ENCODE peak calls at places on chromosomes 16 and 17, in six cellular contexts. J is GM23338, V is OCI-LY7, Y is pancreas, W is epithelial cell of proximal tubule, F is right atrium auricular region. O is an unnamed sample.

GRCh38 chr16:84088695-84089395 is 27.9 kb downstream of the MBTPS1 start:
- DNase-seq in J (no peak), V (peak; percentile 76), Y (no peak), W (no peak), F (no peak), O (peak; percentile 37)

GRCh38 chr17:53472586-53472985 is 350.1 kb upstream of the KIF2B start:
- DNase-seq in J (no peak), V (no peak), Y (no peak), W (peak; percentile 32), F (no peak), O (no peak)

GRCh38 chr17:67007266-67007665 is 37.1 kb upstream of the CACNG1 start:
- DNase-seq in J (no peak), V (no peak), Y (no peak), W (no peak), F (no peak), O (no peak)

GRCh38 chr16:49489686-49490320 is 116.2 kb downstream of the C16orf78 start:
- DNase-seq in J (no peak), V (peak; percentile 20), Y (no peak), W (no peak), F (no peak), O (no peak)

GRCh38 chr17:4986403-4986802 is 1.1 kb downstream of the CAMTA2 start:
- DNase-seq in J (peak; percentile 18), V (no peak), Y (no peak), W (no peak), F (no peak), O (no peak)

GRCh38 chr17:56881685-56882295 is 32.1 kb downstream of the TRIM25 start:
- DNase-seq in J (no peak), V (no peak), Y (no peak), W (no peak), F (no peak), O (no peak)

GRCh38 chr16:50838885-50839284 is 97.0 kb downstream of the CYLD start:
- DNase-seq in J (no peak), V (no peak), Y (no peak), W (no peak), F (peak; percentile 26), O (no peak)

GRCh38 chr17:75758131-75758905 is 6.7 kb downstream of the GALK1 start:
- DNase-seq in J (peak; percentile 64), V (no peak), Y (no peak), W (no peak), F (no peak), O (no peak)

GRCh38 chr17:46811978-46812583 is 6.4 kb downstream of the WNT3 start:
- DNase-seq in J (no peak), V (no peak), Y (no peak), W (no peak), F (no peak), O (no peak)

GRCh38 chr16:75632857-75633256 is 9.8 kb upstream of the ADAT1 start:
- DNase-seq in J (no peak), V (no peak), Y (no peak), W (no peak), F (no peak), O (no peak)

GRCh38 chr17:4534928-4535666 is 20.1 kb downstream of the MYBBP1A start:
- DNase-seq in J (peak; percentile 43), V (no peak), Y (no peak), W (no peak), F (no peak), O (no peak)

GRCh38 chr16:81283044-81283443 is 31.7 kb upstream of the GAN start:
- DNase-seq in J (no peak), V (no peak), Y (no peak), W (no peak), F (no peak), O (no peak)

GRCh38 chr17:76410328-76410965 is 26.0 kb downstream of the SPHK1 start:
- DNase-seq in J (no peak), V (no peak), Y (no peak), W (no peak), F (no peak), O (no peak)

GRCh38 chr17:17745476-17746455 is 64.5 kb downstream of the RAI1 start:
- DNase-seq in J (no peak), V (no peak), Y (no peak), W (no peak), F (no peak), O (no peak)

GRCh38 chr16:50534958-50535357 is 13.2 kb upstream of the NKD1 start:
- DNase-seq in J (no peak), V (no peak), Y (no peak), W (no peak), F (no peak), O (no peak)

GRCh38 chr16:588639-588888 is 1.3 kb upstream of the RAB40C start:
- DNase-seq in J (peak; percentile 78), V (peak; percentile 70), Y (peak; percentile 63), W (no peak), F (peak; percentile 63), O (peak; percentile 45)

GRCh38 chr16:588889-589657 is 793 bp upstream of the RAB40C start:
- DNase-seq in J (peak; percentile 96), V (peak; percentile 96), Y (peak; percentile 98), W (peak; percentile 52), F (peak; percentile 98), O (peak; percentile 98)

GRCh38 chr16:585351-585750 is 4.5 kb upstream of the RAB40C start:
- DNase-seq in J (peak; percentile 64), V (peak; percentile 45), Y (peak; percentile 73), W (no peak), F (no peak), O (peak; percentile 23)

GRCh38 chr16:586047-586644 is 3.7 kb upstream of the RAB40C start:
- DNase-seq in J (no peak), V (no peak), Y (no peak), W (no peak), F (no peak), O (no peak)

GRCh38 chr16:586645-587590 is 2.9 kb upstream of the RAB40C start:
- DNase-seq in J (no peak), V (no peak), Y (peak; percentile 61), W (no peak), F (no peak), O (peak; percentile 57)
- TF ChIP-seq CTCF in J (no peak), V (no peak), Y (no peak), W (no peak), F (no peak), O (no peak)

DNA sequence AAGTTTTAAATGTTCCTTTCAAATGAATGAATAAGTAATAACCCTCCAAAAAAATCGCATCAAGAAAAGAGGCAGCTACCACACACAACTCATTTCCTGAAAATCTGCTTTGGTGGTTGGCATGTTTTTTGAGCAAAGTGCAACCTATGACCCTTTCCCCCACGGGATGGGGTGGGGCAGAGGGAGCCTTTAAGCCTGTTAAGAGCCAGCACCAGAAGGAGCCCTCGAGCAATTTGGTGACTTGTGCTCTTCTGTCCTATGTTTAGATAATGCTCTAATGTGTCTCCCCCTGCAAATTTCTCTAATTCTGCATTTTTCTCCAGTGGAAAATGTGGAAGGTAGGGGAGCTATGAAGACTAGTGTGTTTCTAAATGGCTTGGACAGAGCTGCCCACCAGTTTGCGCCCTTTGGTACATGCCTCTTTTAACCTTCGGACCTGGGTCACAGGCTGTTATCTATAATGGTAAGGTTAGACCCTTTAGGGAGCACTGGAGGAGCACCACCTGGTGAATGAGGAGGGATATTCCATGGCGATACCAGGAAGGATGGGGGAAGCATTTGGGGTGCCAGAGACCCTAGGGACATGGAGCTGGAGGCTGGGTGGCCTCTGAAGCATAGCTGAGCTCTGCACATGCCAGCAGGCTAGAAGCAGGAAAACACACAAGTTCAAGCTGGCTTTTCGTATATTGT is 1.6 kb downstream of the PYCARD start:
- DNase-seq in J (no peak), V (peak; percentile 49), Y (no peak), W (no peak), F (no peak), O (no peak)
- TF ChIP-seq CTCF in J (no peak), V (peak; percentile 51), Y (no peak), W (no peak), F (no peak), O (no peak)

GRCh38 chr16:47143329-47143676 is 442 bp downstream of the NETO2 start:
- DNase-seq in J (peak; percentile 82), V (peak; percentile 53), Y (peak; percentile 61), W (no peak), F (no peak), O (peak; percentile 59)

GRCh38 chr16:47142469-47143328 is 1.0 kb downstream of the NETO2 start:
- DNase-seq in J (peak; percentile 28), V (peak; percentile 5), Y (peak; percentile 20), W (peak; percentile 16), F (no peak), O (peak; percentile 11)

GRCh38 chr16:47141773-47142468 is 1.8 kb downstream of the NETO2 start:
- DNase-seq in J (peak; percentile 97), V (peak; percentile 88), Y (peak; percentile 83), W (peak; percentile 47), F (peak; percentile 84), O (peak; percentile 80)

GRCh38 chr16:47144559-47144877 is 773 bp upstream of the NETO2 start:
- DNase-seq in J (no peak), V (no peak), Y (no peak), W (no peak), F (no peak), O (no peak)

DNA sequence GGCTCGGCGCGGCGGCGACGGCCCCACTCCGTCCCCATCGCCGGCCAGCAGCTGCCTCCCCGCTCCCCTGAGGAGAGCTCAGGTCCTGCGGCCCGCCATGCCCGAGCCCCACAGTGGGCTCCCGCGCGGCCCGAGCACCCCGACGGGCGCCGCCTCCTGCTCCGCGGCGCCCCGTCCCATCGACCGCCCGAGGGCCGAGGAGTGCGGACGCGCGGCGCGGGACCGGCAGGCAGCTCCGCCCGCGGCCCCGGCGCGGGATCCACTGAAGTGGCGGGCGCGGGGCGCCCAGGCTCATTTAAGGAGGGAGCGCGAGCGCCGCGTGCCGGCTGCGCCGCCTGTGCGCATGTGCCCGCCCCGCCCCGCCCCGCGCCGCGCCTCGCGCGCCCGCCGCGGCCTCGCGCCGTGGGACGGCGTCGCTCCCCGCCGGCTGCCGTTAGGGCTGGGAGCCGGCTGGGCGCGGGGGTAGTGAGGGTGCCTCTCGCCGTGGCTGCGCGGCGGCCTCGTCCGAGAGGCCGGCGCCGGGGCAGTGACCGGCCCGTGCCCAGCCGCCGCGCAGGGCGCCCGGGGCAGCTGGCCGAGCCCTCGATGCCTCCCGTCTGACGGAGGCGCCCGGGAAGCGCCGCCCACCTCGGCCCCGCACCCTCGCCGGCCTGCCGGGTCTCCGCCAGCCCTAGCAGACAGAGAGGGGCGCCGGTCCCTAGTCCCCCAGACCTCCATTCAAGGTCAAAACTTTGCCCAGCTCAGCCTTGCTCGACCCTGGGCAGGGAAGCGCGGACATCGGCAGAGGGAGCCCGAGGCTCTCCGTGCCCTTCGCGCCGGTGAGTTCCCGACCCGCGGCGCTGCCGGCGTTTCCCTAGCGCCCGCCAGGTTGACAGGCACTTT is at the start of gene NETO2:
- DNase-seq in J (peak; percentile 82), V (peak; percentile 16), Y (peak; percentile 51), W (peak; percentile 9), F (no peak), O (peak; percentile 62)
- TF ChIP-seq CTCF in J (peak; percentile 53), V (peak; percentile 27), Y (peak; percentile 14), W (peak; percentile 57), F (peak; percentile 72), O (peak; percentile 78)

GRCh38 chr16:88453621-88454314 is 688 bp downstream of the ZFPM1 start:
- DNase-seq in J (peak; percentile 38), V (peak; percentile 24), Y (no peak), W (no peak), F (no peak), O (no peak)

GRCh38 chr16:88456356-88457292 is 3.5 kb downstream of the ZFPM1 start:
- DNase-seq in J (no peak), V (peak; percentile 49), Y (peak; percentile 55), W (no peak), F (no peak), O (no peak)

GRCh38 chr16:88458039-88458772 is 5.1 kb downstream of the ZFPM1 start:
- DNase-seq in J (no peak), V (no peak), Y (no peak), W (no peak), F (no peak), O (no peak)

GRCh38 chr16:88454315-88455057 is 1.4 kb downstream of the ZFPM1 start:
- DNase-seq in J (peak; percentile 47), V (peak; percentile 59), Y (peak; percentile 59), W (no peak), F (no peak), O (no peak)

GRCh38 chr16:88455610-88456355 is 2.7 kb downstream of the ZFPM1 start:
- DNase-seq in J (peak; percentile 66), V (peak; percentile 74), Y (peak; percentile 60), W (peak; percentile 13), F (no peak), O (no peak)
- TF ChIP-seq CTCF in J (no peak), V (no peak), Y (no peak), W (peak; percentile 4), F (peak; percentile 6), O (no peak)